ENCODE peak calls at places on chromosomes 2 and 18, in five cellular contexts. L is Daoy, M is posterior vena cava, D is mucosa of gallbladder, V is T-cell. Y is an unnamed sample.

GRCh38 chr18:62339106-62339988 is 14.2 kb downstream of the TNFRSF11A start:
- DNase-seq in L (peak; percentile 76), M (no peak), D (no peak), V (no peak), Y (no peak)

GRCh38 chr2:102358496-102358895 is 2.9 kb downstream of the IL18R1 start:
- DNase-seq in L (no peak), M (no peak), D (no peak), V (no peak), Y (no peak)

GRCh38 chr2:229245013-229245412 is 26.1 kb downstream of the PID1 start:
- DNase-seq in L (no peak), M (no peak), D (no peak), V (no peak), Y (no peak)

GRCh38 chr2:109356251-109357035 is 227.4 kb downstream of the SH3RF3 start:
- DNase-seq in L (no peak), M (no peak), D (no peak), V (no peak), Y (no peak)

GRCh38 chr18:23151414-23152099 is 16.3 kb downstream of the CABLES1 start:
- DNase-seq in L (no peak), M (peak; percentile 63), D (no peak), V (no peak), Y (no peak)

GRCh38 chr2:150610670-150611279 is 123.3 kb upstream of the RND3 start:
- DNase-seq in L (peak; percentile 39), M (no peak), D (no peak), V (no peak), Y (no peak)

GRCh38 chr2:210502997-210503621 is 26.6 kb upstream of the LANCL1 start:
- DNase-seq in L (peak; percentile 19), M (no peak), D (peak; percentile 38), V (no peak), Y (peak; percentile 44)

GRCh38 chr2:236536727-236537398 is 32.8 kb upstream of the ACKR3 start:
- DNase-seq in L (no peak), M (no peak), D (no peak), V (peak; percentile 53), Y (no peak)

GRCh38 chr2:71880287-71880686 is 267.4 kb downstream of the CYP26B1 start:
- DNase-seq in L (no peak), M (peak; percentile 36), D (no peak), V (no peak), Y (no peak)

GRCh38 chr18:35117951-35118411 is 76.8 kb downstream of the MAPRE2 start:
- DNase-seq in L (no peak), M (no peak), D (peak; percentile 23), V (no peak), Y (no peak)

GRCh38 chr2:86416126-86416525 is 25.0 kb upstream of the KDM3A start:
- DNase-seq in L (no peak), M (no peak), D (no peak), V (no peak), Y (no peak)

GRCh38 chr2:175097297-175097696 is 70.7 kb downstream of the ATF2 start:
- DNase-seq in L (peak; percentile 72), M (no peak), D (no peak), V (no peak), Y (no peak)

GRCh38 chr18:22871809-22872525 is 61.2 kb upstream of the RBBP8 start:
- DNase-seq in L (peak; percentile 41), M (no peak), D (no peak), V (no peak), Y (no peak)

GRCh38 chr2:130374587-130375290 is 18.9 kb downstream of the PTPN18 start:
- DNase-seq in L (no peak), M (no peak), D (no peak), V (no peak), Y (no peak)

GRCh38 chr2:2273421-2273820 is 57.7 kb downstream of the MYT1L start:
- DNase-seq in L (no peak), M (no peak), D (no peak), V (no peak), Y (peak; percentile 11)

GRCh38 chr2:172137943-172138342 is 35.2 kb upstream of the DLX2 start:
- DNase-seq in L (no peak), M (no peak), D (no peak), V (no peak), Y (no peak)

GRCh38 chr18:49019446-49020045 is 68.8 kb upstream of the SMAD7 start:
- DNase-seq in L (no peak), M (no peak), D (no peak), V (no peak), Y (no peak)

GRCh38 chr18:67200665-67201064 is 315.9 kb downstream of the DSEL start:
- DNase-seq in L (no peak), M (no peak), D (no peak), V (no peak), Y (no peak)

GRCh38 chr2:23505984-23506380 is 121.0 kb downstream of the KLHL29 start:
- DNase-seq in L (no peak), M (no peak), D (no peak), V (no peak), Y (peak; percentile 35)

GRCh38 chr2:20067992-20068727 is 16.7 kb upstream of the LAPTM4A start:
- DNase-seq in L (peak; percentile 61), M (no peak), D (no peak), V (no peak), Y (no peak)

GRCh38 chr2:18209934-18210639 is 331.6 kb downstream of the KCNS3 start:
- DNase-seq in L (peak; percentile 64), M (no peak), D (peak; percentile 38), V (no peak), Y (no peak)

GRCh38 chr18:55893948-55894347 is 306.0 kb upstream of the TCF4 start:
- DNase-seq in L (no peak), M (no peak), D (no peak), V (no peak), Y (no peak)

GRCh38 chr18:32262092-32262491 is 72.3 kb downstream of the MEP1B start:
- DNase-seq in L (no peak), M (no peak), D (no peak), V (no peak), Y (no peak)

GRCh38 chr2:84901593-84902120 is 3.8 kb upstream of the TMSB10 start:
- DNase-seq in L (peak; percentile 23), M (no peak), D (no peak), V (no peak), Y (no peak)

GRCh38 chr18:11767935-11768334 is 78.9 kb downstream of the GNAL start:
- DNase-seq in L (no peak), M (no peak), D (no peak), V (no peak), Y (no peak)

GRCh38 chr2:167271941-167272340 is 383.7 kb downstream of the XIRP2 start:
- DNase-seq in L (no peak), M (no peak), D (no peak), V (no peak), Y (no peak)

GRCh38 chr2:102498414-102498813 is 25.4 kb downstream of the SLC9A4 start:
- DNase-seq in L (no peak), M (no peak), D (no peak), V (no peak), Y (no peak)

GRCh38 chr2:127170452-127171197 is 49.5 kb downstream of the CYP27C1 start:
- DNase-seq in L (no peak), M (no peak), D (peak; percentile 42), V (no peak), Y (no peak)

GRCh38 chr2:148515976-148516375 is 128.6 kb upstream of the EPC2 start:
- DNase-seq in L (no peak), M (no peak), D (no peak), V (no peak), Y (no peak)

GRCh38 chr2:27347641-27348040 is 8.9 kb downstream of the GTF3C2 start:
- DNase-seq in L (no peak), M (no peak), D (no peak), V (no peak), Y (no peak)